ENCODE peak calls at places on chromosomes 5 and 9, in six cellular contexts. One of them, this sample, is unnamed.

GRCh38 chr5:93280518-93280917 is 300.5 kb downstream of the NR2F1-AS1 start:
- DNase-seq in activated CD4-positive, alpha-beta T cell treated with anti-CD3 and anti-CD28 coated beads, Interleukin-2, amount 10 ng/mL, durations not matched to agents 7 days and 5 days: no peak
- DNase-seq in brain pericyte: no peak
- DNase-seq in endothelial cell: no peak
- DNase-seq in HS-5: no peak
- DNase-seq in activated naive CD8-positive, alpha-beta T cell treated with anti-CD3 and anti-CD28 coated beads, Interleukin-2, amount 50 U/mL, for 24 hours: no peak
- DNase-seq in this sample: no peak

GRCh38 chr5:159198063-159199036 is 11.0 kb downstream of the RNF145 start:
- DNase-seq in activated CD4-positive, alpha-beta T cell treated with anti-CD3 and anti-CD28 coated beads, Interleukin-2, amount 10 ng/mL, durations not matched to agents 7 days and 5 days: no peak
- DNase-seq in brain pericyte: no peak
- DNase-seq in endothelial cell: no peak
- DNase-seq in HS-5: no peak
- DNase-seq in activated naive CD8-positive, alpha-beta T cell treated with anti-CD3 and anti-CD28 coated beads, Interleukin-2, amount 50 U/mL, for 24 hours: no peak
- DNase-seq in this sample: no peak

GRCh38 chr5:96721351-96721970 is 59.3 kb downstream of the CAST start:
- DNase-seq in activated CD4-positive, alpha-beta T cell treated with anti-CD3 and anti-CD28 coated beads, Interleukin-2, amount 10 ng/mL, durations not matched to agents 7 days and 5 days: no peak
- DNase-seq in brain pericyte: no peak
- DNase-seq in endothelial cell: no peak
- DNase-seq in HS-5: no peak
- DNase-seq in activated naive CD8-positive, alpha-beta T cell treated with anti-CD3 and anti-CD28 coated beads, Interleukin-2, amount 50 U/mL, for 24 hours: no peak
- DNase-seq in this sample: no peak

GRCh38 chr9:92425578-92425977 is 1.3 kb upstream of the OMD start:
- DNase-seq in activated CD4-positive, alpha-beta T cell treated with anti-CD3 and anti-CD28 coated beads, Interleukin-2, amount 10 ng/mL, durations not matched to agents 7 days and 5 days: no peak
- DNase-seq in brain pericyte: no peak
- DNase-seq in endothelial cell: no peak
- DNase-seq in HS-5: no peak
- DNase-seq in activated naive CD8-positive, alpha-beta T cell treated with anti-CD3 and anti-CD28 coated beads, Interleukin-2, amount 50 U/mL, for 24 hours: no peak
- DNase-seq in this sample: no peak

GRCh38 chr5:148645527-148645926 is 8.8 kb downstream of the HTR4 start:
- DNase-seq in activated CD4-positive, alpha-beta T cell treated with anti-CD3 and anti-CD28 coated beads, Interleukin-2, amount 10 ng/mL, durations not matched to agents 7 days and 5 days: no peak
- DNase-seq in brain pericyte: no peak
- DNase-seq in endothelial cell: no peak
- DNase-seq in HS-5: no peak
- DNase-seq in activated naive CD8-positive, alpha-beta T cell treated with anti-CD3 and anti-CD28 coated beads, Interleukin-2, amount 50 U/mL, for 24 hours: no peak
- DNase-seq in this sample: no peak

GRCh38 chr9:394347-395052 is 179.8 kb downstream of the DOCK8 start:
- DNase-seq in activated CD4-positive, alpha-beta T cell treated with anti-CD3 and anti-CD28 coated beads, Interleukin-2, amount 10 ng/mL, durations not matched to agents 7 days and 5 days: no peak
- DNase-seq in brain pericyte: no peak
- DNase-seq in endothelial cell: no peak
- DNase-seq in HS-5: no peak
- DNase-seq in activated naive CD8-positive, alpha-beta T cell treated with anti-CD3 and anti-CD28 coated beads, Interleukin-2, amount 50 U/mL, for 24 hours: no peak
- DNase-seq in this sample: no peak

GRCh38 chr9:137298401-137298982 is 3.6 kb downstream of the NRARP start:
- DNase-seq in activated CD4-positive, alpha-beta T cell treated with anti-CD3 and anti-CD28 coated beads, Interleukin-2, amount 10 ng/mL, durations not matched to agents 7 days and 5 days: no peak
- DNase-seq in brain pericyte: no peak
- DNase-seq in endothelial cell: no peak
- DNase-seq in HS-5: no peak
- DNase-seq in activated naive CD8-positive, alpha-beta T cell treated with anti-CD3 and anti-CD28 coated beads, Interleukin-2, amount 50 U/mL, for 24 hours: no peak
- DNase-seq in this sample: no peak

GRCh38 chr5:170451764-170452365 is 52.0 kb upstream of the KCNIP1 start:
- DNase-seq in activated CD4-positive, alpha-beta T cell treated with anti-CD3 and anti-CD28 coated beads, Interleukin-2, amount 10 ng/mL, durations not matched to agents 7 days and 5 days: no peak
- DNase-seq in brain pericyte: no peak
- DNase-seq in endothelial cell: no peak
- DNase-seq in HS-5: peak
- DNase-seq in activated naive CD8-positive, alpha-beta T cell treated with anti-CD3 and anti-CD28 coated beads, Interleukin-2, amount 50 U/mL, for 24 hours: no peak
- DNase-seq in this sample: no peak

GRCh38 chr5:96963267-96963666 is 27.4 kb downstream of the LNPEP start:
- DNase-seq in activated CD4-positive, alpha-beta T cell treated with anti-CD3 and anti-CD28 coated beads, Interleukin-2, amount 10 ng/mL, durations not matched to agents 7 days and 5 days: peak
- DNase-seq in brain pericyte: no peak
- DNase-seq in endothelial cell: no peak
- DNase-seq in HS-5: peak
- DNase-seq in activated naive CD8-positive, alpha-beta T cell treated with anti-CD3 and anti-CD28 coated beads, Interleukin-2, amount 50 U/mL, for 24 hours: no peak
- DNase-seq in this sample: no peak

GRCh38 chr9:83432104-83432627 is 106.0 kb downstream of the FRMD3 start:
- DNase-seq in activated CD4-positive, alpha-beta T cell treated with anti-CD3 and anti-CD28 coated beads, Interleukin-2, amount 10 ng/mL, durations not matched to agents 7 days and 5 days: no peak
- DNase-seq in brain pericyte: no peak
- DNase-seq in endothelial cell: no peak
- DNase-seq in HS-5: no peak
- DNase-seq in activated naive CD8-positive, alpha-beta T cell treated with anti-CD3 and anti-CD28 coated beads, Interleukin-2, amount 50 U/mL, for 24 hours: no peak
- DNase-seq in this sample: peak

GRCh38 chr5:76332620-76333170 is 70.4 kb upstream of the IQGAP2 start:
- DNase-seq in activated CD4-positive, alpha-beta T cell treated with anti-CD3 and anti-CD28 coated beads, Interleukin-2, amount 10 ng/mL, durations not matched to agents 7 days and 5 days: no peak
- DNase-seq in brain pericyte: no peak
- DNase-seq in endothelial cell: no peak
- DNase-seq in HS-5: no peak
- DNase-seq in activated naive CD8-positive, alpha-beta T cell treated with anti-CD3 and anti-CD28 coated beads, Interleukin-2, amount 50 U/mL, for 24 hours: no peak
- DNase-seq in this sample: peak

GRCh38 chr5:126360467-126360866 is 62.7 kb upstream of the GRAMD2B start:
- DNase-seq in activated CD4-positive, alpha-beta T cell treated with anti-CD3 and anti-CD28 coated beads, Interleukin-2, amount 10 ng/mL, durations not matched to agents 7 days and 5 days: no peak
- DNase-seq in brain pericyte: no peak
- DNase-seq in endothelial cell: no peak
- DNase-seq in HS-5: no peak
- DNase-seq in activated naive CD8-positive, alpha-beta T cell treated with anti-CD3 and anti-CD28 coated beads, Interleukin-2, amount 50 U/mL, for 24 hours: no peak
- DNase-seq in this sample: no peak

GRCh38 chr5:129400395-129400983 is 59.6 kb upstream of the ADAMTS19 start:
- DNase-seq in activated CD4-positive, alpha-beta T cell treated with anti-CD3 and anti-CD28 coated beads, Interleukin-2, amount 10 ng/mL, durations not matched to agents 7 days and 5 days: no peak
- DNase-seq in brain pericyte: no peak
- DNase-seq in endothelial cell: no peak
- DNase-seq in HS-5: no peak
- DNase-seq in activated naive CD8-positive, alpha-beta T cell treated with anti-CD3 and anti-CD28 coated beads, Interleukin-2, amount 50 U/mL, for 24 hours: no peak
- DNase-seq in this sample: no peak

GRCh38 chr5:37132646-37133045 is 116.5 kb downstream of the CPLANE1 start:
- DNase-seq in activated CD4-positive, alpha-beta T cell treated with anti-CD3 and anti-CD28 coated beads, Interleukin-2, amount 10 ng/mL, durations not matched to agents 7 days and 5 days: no peak
- DNase-seq in brain pericyte: no peak
- DNase-seq in endothelial cell: no peak
- DNase-seq in HS-5: no peak
- DNase-seq in activated naive CD8-positive, alpha-beta T cell treated with anti-CD3 and anti-CD28 coated beads, Interleukin-2, amount 50 U/mL, for 24 hours: no peak
- DNase-seq in this sample: no peak

GRCh38 chr9:133135193-133135745 is 14.2 kb upstream of the RALGDS start:
- DNase-seq in activated CD4-positive, alpha-beta T cell treated with anti-CD3 and anti-CD28 coated beads, Interleukin-2, amount 10 ng/mL, durations not matched to agents 7 days and 5 days: peak
- DNase-seq in brain pericyte: no peak
- DNase-seq in endothelial cell: no peak
- DNase-seq in HS-5: peak
- DNase-seq in activated naive CD8-positive, alpha-beta T cell treated with anti-CD3 and anti-CD28 coated beads, Interleukin-2, amount 50 U/mL, for 24 hours: peak
- DNase-seq in this sample: peak

GRCh38 chr5:9186069-9186468 is 359.8 kb downstream of the SEMA5A start:
- DNase-seq in activated CD4-positive, alpha-beta T cell treated with anti-CD3 and anti-CD28 coated beads, Interleukin-2, amount 10 ng/mL, durations not matched to agents 7 days and 5 days: no peak
- DNase-seq in brain pericyte: no peak
- DNase-seq in endothelial cell: no peak
- DNase-seq in HS-5: no peak
- DNase-seq in activated naive CD8-positive, alpha-beta T cell treated with anti-CD3 and anti-CD28 coated beads, Interleukin-2, amount 50 U/mL, for 24 hours: no peak
- DNase-seq in this sample: no peak

GRCh38 chr5:362978-363765 is 41.7 kb downstream of the AHRR start:
- DNase-seq in activated CD4-positive, alpha-beta T cell treated with anti-CD3 and anti-CD28 coated beads, Interleukin-2, amount 10 ng/mL, durations not matched to agents 7 days and 5 days: no peak
- DNase-seq in brain pericyte: no peak
- DNase-seq in endothelial cell: no peak
- DNase-seq in HS-5: no peak
- DNase-seq in activated naive CD8-positive, alpha-beta T cell treated with anti-CD3 and anti-CD28 coated beads, Interleukin-2, amount 50 U/mL, for 24 hours: no peak
- DNase-seq in this sample: no peak

GRCh38 chr5:9977070-9977469 is 272.6 kb downstream of the ATPSCKMT start:
- DNase-seq in activated CD4-positive, alpha-beta T cell treated with anti-CD3 and anti-CD28 coated beads, Interleukin-2, amount 10 ng/mL, durations not matched to agents 7 days and 5 days: no peak
- DNase-seq in brain pericyte: no peak
- DNase-seq in endothelial cell: no peak
- DNase-seq in HS-5: no peak
- DNase-seq in activated naive CD8-positive, alpha-beta T cell treated with anti-CD3 and anti-CD28 coated beads, Interleukin-2, amount 50 U/mL, for 24 hours: no peak
- DNase-seq in this sample: no peak

GRCh38 chr9:35840901-35841900 is 12.2 kb downstream of the TMEM8B start:
- DNase-seq in activated CD4-positive, alpha-beta T cell treated with anti-CD3 and anti-CD28 coated beads, Interleukin-2, amount 10 ng/mL, durations not matched to agents 7 days and 5 days: no peak
- DNase-seq in brain pericyte: no peak
- DNase-seq in endothelial cell: no peak
- DNase-seq in HS-5: no peak
- DNase-seq in activated naive CD8-positive, alpha-beta T cell treated with anti-CD3 and anti-CD28 coated beads, Interleukin-2, amount 50 U/mL, for 24 hours: no peak
- DNase-seq in this sample: no peak

GRCh38 chr9:4793412-4794005 is 765 bp downstream of the RCL1 start:
- DNase-seq in activated CD4-positive, alpha-beta T cell treated with anti-CD3 and anti-CD28 coated beads, Interleukin-2, amount 10 ng/mL, durations not matched to agents 7 days and 5 days: no peak
- DNase-seq in brain pericyte: no peak
- DNase-seq in endothelial cell: no peak
- DNase-seq in HS-5: no peak
- DNase-seq in activated naive CD8-positive, alpha-beta T cell treated with anti-CD3 and anti-CD28 coated beads, Interleukin-2, amount 50 U/mL, for 24 hours: no peak
- DNase-seq in this sample: no peak

GRCh38 chr9:125888220-125888619 is 141.0 kb downstream of the PBX3 start:
- DNase-seq in activated CD4-positive, alpha-beta T cell treated with anti-CD3 and anti-CD28 coated beads, Interleukin-2, amount 10 ng/mL, durations not matched to agents 7 days and 5 days: no peak
- DNase-seq in brain pericyte: no peak
- DNase-seq in endothelial cell: no peak
- DNase-seq in HS-5: no peak
- DNase-seq in activated naive CD8-positive, alpha-beta T cell treated with anti-CD3 and anti-CD28 coated beads, Interleukin-2, amount 50 U/mL, for 24 hours: no peak
- DNase-seq in this sample: no peak

GRCh38 chr9:135604437-135605237 is 34.7 kb downstream of the GLT6D1 start:
- DNase-seq in activated CD4-positive, alpha-beta T cell treated with anti-CD3 and anti-CD28 coated beads, Interleukin-2, amount 10 ng/mL, durations not matched to agents 7 days and 5 days: no peak
- DNase-seq in brain pericyte: no peak
- DNase-seq in endothelial cell: no peak
- DNase-seq in HS-5: no peak
- DNase-seq in activated naive CD8-positive, alpha-beta T cell treated with anti-CD3 and anti-CD28 coated beads, Interleukin-2, amount 50 U/mL, for 24 hours: no peak
- DNase-seq in this sample: no peak

GRCh38 chr5:74761241-74761640 is 5.7 kb downstream of the GFM2 start:
- DNase-seq in activated CD4-positive, alpha-beta T cell treated with anti-CD3 and anti-CD28 coated beads, Interleukin-2, amount 10 ng/mL, durations not matched to agents 7 days and 5 days: no peak
- DNase-seq in brain pericyte: no peak
- DNase-seq in endothelial cell: no peak
- DNase-seq in HS-5: no peak
- DNase-seq in activated naive CD8-positive, alpha-beta T cell treated with anti-CD3 and anti-CD28 coated beads, Interleukin-2, amount 50 U/mL, for 24 hours: no peak
- DNase-seq in this sample: no peak

GRCh38 chr9:121661328-121661727 is 9.9 kb downstream of the DAB2IP start:
- DNase-seq in activated CD4-positive, alpha-beta T cell treated with anti-CD3 and anti-CD28 coated beads, Interleukin-2, amount 10 ng/mL, durations not matched to agents 7 days and 5 days: no peak
- DNase-seq in brain pericyte: no peak
- DNase-seq in endothelial cell: no peak
- DNase-seq in HS-5: no peak
- DNase-seq in activated naive CD8-positive, alpha-beta T cell treated with anti-CD3 and anti-CD28 coated beads, Interleukin-2, amount 50 U/mL, for 24 hours: no peak
- DNase-seq in this sample: no peak

GRCh38 chr5:158537343-158537742 is 562.4 kb downstream of the EBF1 start:
- DNase-seq in activated CD4-positive, alpha-beta T cell treated with anti-CD3 and anti-CD28 coated beads, Interleukin-2, amount 10 ng/mL, durations not matched to agents 7 days and 5 days: no peak
- DNase-seq in brain pericyte: no peak
- DNase-seq in endothelial cell: no peak
- DNase-seq in HS-5: no peak
- DNase-seq in activated naive CD8-positive, alpha-beta T cell treated with anti-CD3 and anti-CD28 coated beads, Interleukin-2, amount 50 U/mL, for 24 hours: no peak
- DNase-seq in this sample: no peak

GRCh38 chr9:31304576-31304975 is 1079.9 kb upstream of the ACO1 start:
- DNase-seq in activated CD4-positive, alpha-beta T cell treated with anti-CD3 and anti-CD28 coated beads, Interleukin-2, amount 10 ng/mL, durations not matched to agents 7 days and 5 days: no peak
- DNase-seq in brain pericyte: no peak
- DNase-seq in endothelial cell: no peak
- DNase-seq in HS-5: peak
- DNase-seq in activated naive CD8-positive, alpha-beta T cell treated with anti-CD3 and anti-CD28 coated beads, Interleukin-2, amount 50 U/mL, for 24 hours: no peak
- DNase-seq in this sample: peak

GRCh38 chr5:145979270-145980223 is 43.2 kb downstream of the SH3RF2 start:
- DNase-seq in activated CD4-positive, alpha-beta T cell treated with anti-CD3 and anti-CD28 coated beads, Interleukin-2, amount 10 ng/mL, durations not matched to agents 7 days and 5 days: no peak
- DNase-seq in brain pericyte: no peak
- DNase-seq in endothelial cell: no peak
- DNase-seq in HS-5: no peak
- DNase-seq in activated naive CD8-positive, alpha-beta T cell treated with anti-CD3 and anti-CD28 coated beads, Interleukin-2, amount 50 U/mL, for 24 hours: no peak
- DNase-seq in this sample: no peak

GRCh38 chr5:159768243-159768642 is 148.0 kb upstream of the ADRA1B start:
- DNase-seq in activated CD4-positive, alpha-beta T cell treated with anti-CD3 and anti-CD28 coated beads, Interleukin-2, amount 10 ng/mL, durations not matched to agents 7 days and 5 days: no peak
- DNase-seq in brain pericyte: no peak
- DNase-seq in endothelial cell: no peak
- DNase-seq in HS-5: no peak
- DNase-seq in activated naive CD8-positive, alpha-beta T cell treated with anti-CD3 and anti-CD28 coated beads, Interleukin-2, amount 50 U/mL, for 24 hours: no peak
- DNase-seq in this sample: no peak

GRCh38 chr9:99296375-99296951 is 74.4 kb downstream of the SEC61B start:
- DNase-seq in activated CD4-positive, alpha-beta T cell treated with anti-CD3 and anti-CD28 coated beads, Interleukin-2, amount 10 ng/mL, durations not matched to agents 7 days and 5 days: peak
- DNase-seq in brain pericyte: no peak
- DNase-seq in endothelial cell: no peak
- DNase-seq in HS-5: no peak
- DNase-seq in activated naive CD8-positive, alpha-beta T cell treated with anti-CD3 and anti-CD28 coated beads, Interleukin-2, amount 50 U/mL, for 24 hours: no peak
- DNase-seq in this sample: no peak

GRCh38 chr9:111501648-111502047 is 17.5 kb upstream of the ECPAS start:
- DNase-seq in activated CD4-positive, alpha-beta T cell treated with anti-CD3 and anti-CD28 coated beads, Interleukin-2, amount 10 ng/mL, durations not matched to agents 7 days and 5 days: no peak
- DNase-seq in brain pericyte: no peak
- DNase-seq in endothelial cell: no peak
- DNase-seq in HS-5: no peak
- DNase-seq in activated naive CD8-positive, alpha-beta T cell treated with anti-CD3 and anti-CD28 coated beads, Interleukin-2, amount 50 U/mL, for 24 hours: no peak
- DNase-seq in this sample: no peak

GRCh38 chr5:174724484-174725260 is at the start of gene MSX2:
- DNase-seq in activated CD4-positive, alpha-beta T cell treated with anti-CD3 and anti-CD28 coated beads, Interleukin-2, amount 10 ng/mL, durations not matched to agents 7 days and 5 days: peak
- DNase-seq in brain pericyte: peak
- DNase-seq in endothelial cell: peak
- DNase-seq in HS-5: no peak
- DNase-seq in activated naive CD8-positive, alpha-beta T cell treated with anti-CD3 and anti-CD28 coated beads, Interleukin-2, amount 50 U/mL, for 24 hours: peak
- DNase-seq in this sample: peak

GRCh38 chr9:12813960-12814876 is 39.4 kb downstream of the LURAP1L start:
- DNase-seq in activated CD4-positive, alpha-beta T cell treated with anti-CD3 and anti-CD28 coated beads, Interleukin-2, amount 10 ng/mL, durations not matched to agents 7 days and 5 days: no peak
- DNase-seq in brain pericyte: peak
- DNase-seq in endothelial cell: no peak
- DNase-seq in HS-5: peak
- DNase-seq in activated naive CD8-positive, alpha-beta T cell treated with anti-CD3 and anti-CD28 coated beads, Interleukin-2, amount 50 U/mL, for 24 hours: no peak
- DNase-seq in this sample: peak

GRCh38 chr9:107638922-107639321 is 149.4 kb upstream of the KLF4 start:
- DNase-seq in activated CD4-positive, alpha-beta T cell treated with anti-CD3 and anti-CD28 coated beads, Interleukin-2, amount 10 ng/mL, durations not matched to agents 7 days and 5 days: no peak
- DNase-seq in brain pericyte: no peak
- DNase-seq in endothelial cell: no peak
- DNase-seq in HS-5: no peak
- DNase-seq in activated naive CD8-positive, alpha-beta T cell treated with anti-CD3 and anti-CD28 coated beads, Interleukin-2, amount 50 U/mL, for 24 hours: no peak
- DNase-seq in this sample: no peak

GRCh38 chr9:33628865-33629410 is 104.9 kb downstream of the ANKRD18B start:
- DNase-seq in activated CD4-positive, alpha-beta T cell treated with anti-CD3 and anti-CD28 coated beads, Interleukin-2, amount 10 ng/mL, durations not matched to agents 7 days and 5 days: no peak
- DNase-seq in brain pericyte: no peak
- DNase-seq in endothelial cell: no peak
- DNase-seq in HS-5: no peak
- DNase-seq in activated naive CD8-positive, alpha-beta T cell treated with anti-CD3 and anti-CD28 coated beads, Interleukin-2, amount 50 U/mL, for 24 hours: no peak
- DNase-seq in this sample: no peak

GRCh38 chr5:318341-318897 is 3.1 kb upstream of the AHRR start:
- DNase-seq in activated CD4-positive, alpha-beta T cell treated with anti-CD3 and anti-CD28 coated beads, Interleukin-2, amount 10 ng/mL, durations not matched to agents 7 days and 5 days: no peak
- DNase-seq in brain pericyte: no peak
- DNase-seq in endothelial cell: no peak
- DNase-seq in HS-5: no peak
- DNase-seq in activated naive CD8-positive, alpha-beta T cell treated with anti-CD3 and anti-CD28 coated beads, Interleukin-2, amount 50 U/mL, for 24 hours: no peak
- DNase-seq in this sample: peak

GRCh38 chr9:14011799-14012560 is 302.0 kb downstream of the NFIB start:
- DNase-seq in activated CD4-positive, alpha-beta T cell treated with anti-CD3 and anti-CD28 coated beads, Interleukin-2, amount 10 ng/mL, durations not matched to agents 7 days and 5 days: no peak
- DNase-seq in brain pericyte: no peak
- DNase-seq in endothelial cell: no peak
- DNase-seq in HS-5: no peak
- DNase-seq in activated naive CD8-positive, alpha-beta T cell treated with anti-CD3 and anti-CD28 coated beads, Interleukin-2, amount 50 U/mL, for 24 hours: no peak
- DNase-seq in this sample: no peak